ENCODE peak calls at places on chromosomes 1 and 21, in four cellular contexts. J is endothelial cell of umbilical vein, L is fibroblast of lung, C is HCT116. U is an unnamed sample. For H3K9me3, the result is how much of the 10 kb centered on the place peaks cover.

GRCh38 chr1:183267646-183268431 is 81.8 kb downstream of the LAMC2 start:
- DNase-seq in C (no peak), J (peak), L (peak), U (peak)

GRCh38 chr1:104378414-104378813 is 628.7 kb downstream of the AMY1C start:
- DNase-seq in J (no peak), C (no peak), L (no peak), U (no peak)

GRCh38 chr1:214364335-214364734 is 83.4 kb downstream of the SMYD2 start:
- DNase-seq in C (no peak), L (no peak), J (no peak), U (no peak)

GRCh38 chr1:166902279-166902678 is 26.2 kb upstream of the TADA1 start:
- DNase-seq in C (peak), L (no peak), J (no peak), U (peak)

GRCh38 chr1:160167580-160167979 is 16.2 kb downstream of the ATP1A4 start:
- DNase-seq in C (no peak), L (no peak), J (no peak), U (peak)

GRCh38 chr1:206537141-206537540 is 29.8 kb downstream of the RASSF5 start:
- DNase-seq in J (no peak), L (no peak), C (no peak), U (no peak)

GRCh38 chr1:25676488-25676887 is 59.9 kb downstream of the MAN1C1 start:
- DNase-seq in L (no peak), J (peak), C (no peak), U (no peak)

GRCh38 chr21:27804515-27804914 is 837.6 kb upstream of the ADAMTS5 start:
- DNase-seq in C (no peak), L (no peak), J (no peak), U (no peak)

GRCh38 chr1:169933999-169934725 is 40.5 kb upstream of the SCYL3 start:
- DNase-seq in C (no peak), L (peak), J (peak), U (peak)

GRCh38 chr1:35533596-35533995 is 23.6 kb downstream of the KIAA0319L start:
- DNase-seq in J (no peak), C (no peak), L (no peak), U (no peak)

GRCh38 chr1:68218485-68218884 is 13.8 kb downstream of the WLS start:
- DNase-seq in J (no peak), L (no peak), C (no peak), U (no peak)

GRCh38 chr1:65993047-65993363 is 200.3 kb downstream of the PDE4B start:
- DNase-seq in C (no peak), J (no peak), L (no peak), U (no peak)

GRCh38 chr1:173190101-173190895 is 16.8 kb downstream of the TNFSF4 start:
- DNase-seq in L (peak), J (peak), C (peak), U (peak)

GRCh38 chr1:113021430-113022085 is 51.4 kb upstream of the LRIG2 start:
- DNase-seq in J (no peak), L (peak), C (no peak), U (peak)

GRCh38 chr1:21896652-21897532 is 40.2 kb downstream of the HSPG2 start:
- DNase-seq in J (peak), C (no peak), L (no peak), U (no peak)

GRCh38 chr1:167454304-167454928 is 63.9 kb downstream of the CD247 start:
- DNase-seq in L (no peak), C (no peak), J (peak), U (no peak)

GRCh38 chr1:154344977-154345837 is 19.9 kb downstream of the ATP8B2 start:
- DNase-seq in L (peak), C (no peak), J (peak), U (peak)

GRCh38 chr1:76919123-76919522 is 51.8 kb downstream of the ST6GALNAC5 start:
- DNase-seq in C (no peak), J (no peak), L (no peak), U (no peak)

GRCh38 chr1:155970531-155971167 is 7.7 kb downstream of the ARHGEF2 start:
- DNase-seq in J (peak), C (no peak), L (peak), U (no peak)

GRCh38 chr1:191671236-191671635 is 487.0 kb upstream of the RGS18 start:
- DNase-seq in L (no peak), C (no peak), J (no peak), U (peak)

GRCh38 chr1:211738709-211739301 is 63.4 kb upstream of the NEK2 start:
- DNase-seq in L (no peak), C (no peak), J (no peak), U (peak)

GRCh38 chr1:212588137-212588510 is 20.4 kb upstream of the ATF3 start:
- DNase-seq in C (no peak), J (no peak), L (no peak), U (no peak)

GRCh38 chr1:221793439-221794078 is 51.7 kb upstream of the DUSP10 start:
- DNase-seq in L (no peak), J (no peak), C (no peak), U (no peak)

GRCh38 chr1:202274611-202275010 is 67.1 kb downstream of the UBE2T start:
- DNase-seq in C (peak), L (no peak), J (peak), U (peak)

GRCh38 chr21:45169001-45169400 is 94.6 kb downstream of the ADARB1 start:
- DNase-seq in L (no peak), C (no peak), J (no peak), U (no peak)

GRCh38 chr1:175713386-175713785 is 30.0 kb downstream of the TNR start:
- DNase-seq in C (no peak), J (no peak), L (no peak), U (no peak)

GRCh38 chr21:26136686-26137085 is 33.9 kb downstream of the APP start:
- DNase-seq in J (no peak), C (no peak), L (no peak), U (no peak)

GRCh38 chr1:156126701-156127534 is 12.4 kb downstream of the LMNA start:
- DNase-seq in J (peak), C (peak), L (peak), U (peak)

GRCh38 chr1:150551049-150551783 is 2.0 kb downstream of the ADAMTSL4 start:
- DNase-seq in J (no peak), L (no peak), C (no peak), U (no peak)

GRCh38 chr21:46604975-46605758 is at the start of gene S100B:
- DNase-seq in J (no peak), C (no peak), L (no peak), U (no peak)

DNA sequence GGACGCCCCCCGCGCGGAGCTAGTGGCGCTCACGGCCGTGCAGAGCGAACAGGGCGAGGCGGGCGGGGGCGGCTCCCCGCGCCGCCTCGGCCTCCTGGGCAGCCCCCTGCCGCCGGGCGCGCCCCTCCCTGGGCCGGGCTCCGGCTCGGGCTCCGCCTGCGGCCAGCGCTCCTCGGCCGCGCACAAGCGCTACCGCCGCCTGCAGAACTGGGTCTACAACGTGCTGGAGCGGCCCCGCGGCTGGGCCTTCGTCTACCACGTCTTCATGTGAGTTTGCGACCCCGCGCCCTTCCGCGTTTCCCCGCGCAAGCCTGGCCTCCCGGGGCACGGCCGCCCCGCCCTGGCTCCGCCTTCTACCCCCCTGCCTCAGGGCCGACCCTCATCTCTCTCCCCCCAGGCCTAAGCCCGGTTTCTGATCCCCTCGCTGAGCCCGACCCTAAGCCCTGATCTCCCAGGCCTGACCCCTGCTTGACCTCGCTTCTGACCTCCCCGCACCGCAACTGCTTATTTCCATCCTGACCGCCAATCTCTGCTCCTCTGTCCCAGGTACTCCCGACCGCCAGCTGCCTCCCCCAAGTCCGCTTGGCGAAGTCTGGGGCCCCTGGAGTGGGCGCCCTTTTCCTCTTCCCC is 669 bp downstream of the KCNQ4 start:
- DNase-seq in J (no peak), C (no peak), L (no peak), U (no peak)
- TF ChIP-seq EZH2 in J (peak), C (no peak), L (peak), U (no peak)

DNA sequence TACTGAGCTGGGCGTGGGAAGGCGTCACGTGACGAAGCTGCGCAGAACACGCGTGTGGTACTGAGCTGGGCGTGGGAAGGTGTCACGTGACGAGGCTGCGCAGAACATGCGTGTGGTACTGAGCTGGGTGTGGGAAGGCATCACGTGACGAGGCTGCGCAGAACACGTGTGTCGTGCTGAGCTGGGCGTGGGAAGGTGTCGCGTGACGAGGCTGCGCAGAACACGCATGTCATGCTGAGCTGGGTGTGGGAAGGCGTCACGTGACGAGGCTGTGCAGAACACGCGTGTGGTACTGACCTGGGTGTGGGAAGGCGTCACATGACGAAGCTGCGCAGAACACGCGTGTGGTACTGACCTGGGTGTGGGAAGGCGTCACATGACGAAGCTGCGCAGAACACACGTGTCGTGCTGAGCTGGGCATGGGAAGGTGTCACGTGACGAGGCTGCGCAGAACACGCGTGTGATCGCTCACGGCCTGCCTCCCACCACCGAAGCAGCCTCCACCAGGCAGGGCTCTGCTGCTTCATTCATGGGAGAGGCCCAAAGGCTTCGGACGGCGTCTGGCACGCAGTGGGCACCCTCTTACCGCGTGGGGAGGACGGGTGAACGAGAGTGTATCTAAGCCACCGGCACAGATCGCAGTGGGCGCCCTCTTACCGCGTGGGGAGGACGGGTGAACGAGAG is 24.0 kb downstream of the CFAP74 start:
- DNase-seq in L (no peak), C (no peak), J (no peak), U (no peak)
- H3K9me3 ChIP-seq in L (under half), C (under half), J (under half), U (under half)

GRCh38 chr1:225677350-225678124 is 24.6 kb upstream of the ENAH start:
- DNase-seq in L (no peak), J (no peak), C (no peak), U (no peak)
- TF ChIP-seq EZH2 in L (no peak), J (no peak), C (no peak), U (no peak)

GRCh38 chr1:238458924-238459323 is 568.2 kb upstream of the ZP4 start:
- DNase-seq in C (no peak), J (no peak), L (no peak), U (no peak)
- H3K9me3 ChIP-seq in C (under half), J (under half), L (under half), U (under half)

DNA sequence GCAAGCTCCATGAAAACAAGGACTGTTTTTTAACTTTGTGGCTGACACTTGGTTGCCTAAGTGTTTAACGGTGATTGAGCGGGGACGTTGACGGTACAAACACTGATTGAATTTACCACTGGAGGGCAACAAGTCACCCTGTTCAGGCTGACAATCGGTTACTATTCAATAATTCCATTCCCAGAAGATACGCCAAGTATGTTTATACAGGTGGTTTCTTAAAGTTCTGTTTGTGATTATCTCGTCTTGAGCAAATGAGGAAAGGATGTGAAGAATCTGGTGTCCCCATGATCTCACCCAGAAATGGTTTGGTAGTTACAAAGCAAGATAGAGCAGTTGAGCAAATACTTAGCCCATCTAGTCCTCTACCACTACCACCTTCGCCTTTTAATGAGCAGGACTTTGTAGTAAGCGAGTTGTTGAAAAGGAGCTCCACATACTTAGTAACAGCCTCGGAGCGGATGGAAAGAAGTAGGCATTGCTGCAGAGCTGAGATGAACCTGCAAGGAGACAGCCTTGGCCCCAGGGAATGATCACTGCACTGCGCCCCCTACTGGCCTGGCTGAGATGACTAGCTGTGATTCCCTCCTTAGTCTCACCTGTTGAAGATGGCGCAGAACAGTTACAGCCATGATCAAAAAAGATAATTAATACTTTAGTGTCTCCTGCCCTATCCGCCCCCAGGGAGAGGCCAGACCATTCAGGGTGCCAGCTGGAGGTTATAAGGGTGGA is 36.3 kb downstream of the IFNAR1 start:
- DNase-seq in L (peak), J (peak), C (no peak), U (peak)
- TF ChIP-seq EZH2 in L (no peak), J (no peak), C (no peak), U (no peak)

GRCh38 chr1:152109231-152109997 is 5.8 kb downstream of the TCHH start:
- DNase-seq in C (no peak), J (no peak), L (peak), U (peak)
- H3K9me3 ChIP-seq in C (under half), J (under half), L (under half), U (under half)

U was measured in PC-3.